ENCODE peak calls at places on chromosome 4, in six cellular contexts. I is HS-27A; K is non-pigmented ciliary epithelial cell; E is foreskin keratinocyte; M is activated naive CD4-positive, alpha-beta T cell treated with anti-CD3 and anti-CD28 coated beads, Interleukin-2, amount 10 ng/mL, durations not matched to agents 7 days and 5 days; Z is NCI-H1092 treated with DMSO at 0.1 percent for 48 hours. T is an unnamed sample.

GRCh38 chr4:79212311-79212710 is 113.5 kb downstream of the NAA11 start:
- DNase-seq in K (no peak), E (no peak), I (no peak), Z (no peak), M (no peak), T (no peak)

GRCh38 chr4:33255507-33255906 is 2535.3 kb downstream of the PCDH7 start:
- DNase-seq in K (no peak), M (no peak), E (no peak), I (no peak), Z (no peak), T (no peak)

GRCh38 chr4:32560306-32560705 is 1840.1 kb downstream of the PCDH7 start:
- DNase-seq in E (no peak), Z (peak; percentile 49), K (peak; percentile 34), M (no peak), I (no peak), T (peak; percentile 8)

GRCh38 chr4:135418353-135418752 is 1216.8 kb upstream of the PABPC4L start:
- DNase-seq in I (peak; percentile 24), K (no peak), E (no peak), Z (peak; percentile 2), M (no peak), T (no peak)

GRCh38 chr4:151998723-151999122 is 237.9 kb upstream of the GATB start:
- DNase-seq in M (no peak), Z (no peak), I (no peak), E (no peak), K (no peak), T (no peak)

GRCh38 chr4:132709024-132709423 is 440.1 kb upstream of the PCDH10 start:
- DNase-seq in I (no peak), M (no peak), K (no peak), E (no peak), Z (no peak), T (no peak)

GRCh38 chr4:184826315-184827266 is 823 bp upstream of the ACSL1 start:
- DNase-seq in K (no peak), Z (peak; percentile 76), E (no peak), I (no peak), M (peak; percentile 69), T (peak; percentile 28)

GRCh38 chr4:174648859-174649258 is 126.6 kb upstream of the HPGD start:
- DNase-seq in I (no peak), K (no peak), Z (no peak), M (no peak), E (no peak), T (no peak)

GRCh38 chr4:81031389-81032173 is 1.1 kb downstream of the BMP3 start:
- DNase-seq in K (no peak), I (no peak), M (no peak), Z (no peak), E (no peak), T (peak; percentile 34)

GRCh38 chr4:82500830-82501229 is 61.0 kb downstream of the TMEM150C start:
- DNase-seq in K (no peak), Z (peak; percentile 99), I (no peak), M (no peak), E (no peak), T (peak; percentile 64)

GRCh38 chr4:10093801-10094552 is 22.6 kb downstream of the WDR1 start:
- DNase-seq in Z (no peak), K (peak; percentile 92), I (peak; percentile 82), M (peak; percentile 55), E (no peak), T (no peak)

GRCh38 chr4:120865985-120866384 is 56.5 kb downstream of the PRDM5 start:
- DNase-seq in Z (no peak), E (peak; percentile 54), I (no peak), K (peak; percentile 10), M (no peak), T (peak; percentile 62)

GRCh38 chr4:24912252-24913098 is at the start of gene CCDC149:
- DNase-seq in K (no peak), I (no peak), Z (peak; percentile 77), M (peak; percentile 22), E (no peak), T (peak; percentile 82)

GRCh38 chr4:141654098-141654497 is 17.7 kb downstream of the IL15 start:
- DNase-seq in K (no peak), M (no peak), E (no peak), Z (no peak), I (no peak), T (no peak)

GRCh38 chr4:154527308-154527707 is 22.9 kb downstream of the PLRG1 start:
- DNase-seq in I (no peak), E (no peak), M (no peak), K (no peak), Z (no peak), T (no peak)

GRCh38 chr4:130486841-130487240 is 1390.9 kb downstream of the C4orf33 start:
- DNase-seq in M (no peak), Z (no peak), I (no peak), E (peak; percentile 12), K (no peak), T (no peak)

GRCh38 chr4:114839986-114840385 is 241.4 kb downstream of the UGT8 start:
- DNase-seq in K (no peak), E (no peak), M (no peak), Z (no peak), I (no peak), T (no peak)

GRCh38 chr4:66574145-66574978 is 904.1 kb upstream of the EPHA5 start:
- DNase-seq in M (no peak), Z (no peak), E (peak; percentile 58), I (no peak), K (peak; percentile 58), T (peak; percentile 87)

GRCh38 chr4:102675142-102675541 is 85.6 kb downstream of the MANBA start:
- DNase-seq in I (no peak), M (no peak), E (no peak), K (peak; percentile 51), Z (no peak), T (no peak)

GRCh38 chr4:109816082-109816442 is 500 bp downstream of the GAR1 start:
- DNase-seq in Z (no peak), E (no peak), K (no peak), M (peak; percentile 73), I (no peak), T (no peak)

GRCh38 chr4:163263601-163264000 is 68.8 kb downstream of the NPY1R start:
- DNase-seq in E (no peak), Z (no peak), M (no peak), K (no peak), I (no peak), T (no peak)

GRCh38 chr4:82388405-82388804 is 14.6 kb upstream of the HNRNPD start:
- DNase-seq in K (no peak), Z (no peak), E (no peak), I (no peak), M (no peak), T (no peak)

GRCh38 chr4:184792950-184793555 is 32.7 kb downstream of the ACSL1 start:
- DNase-seq in M (peak; percentile 32), E (peak; percentile 81), K (peak; percentile 92), I (peak; percentile 19), Z (no peak), T (no peak)

GRCh38 chr4:2788101-2788500 is 4.8 kb upstream of the SH3BP2 start:
- DNase-seq in M (no peak), Z (no peak), K (no peak), E (no peak), I (no peak), T (no peak)

GRCh38 chr4:31391976-31392375 is 671.8 kb downstream of the PCDH7 start:
- DNase-seq in M (no peak), E (no peak), I (no peak), Z (no peak), K (no peak), T (no peak)

GRCh38 chr4:77240469-77241066 is 83.6 kb downstream of the CCNG2 start:
- DNase-seq in K (no peak), E (no peak), Z (peak; percentile 39), M (peak; percentile 74), I (peak; percentile 24), T (peak; percentile 10)

GRCh38 chr4:3397128-3397527 is 44.6 kb upstream of the HGFAC start:
- DNase-seq in M (no peak), K (no peak), E (no peak), Z (no peak), I (no peak), T (no peak)

GRCh38 chr4:8594097-8595038 is 1.8 kb downstream of the CPZ start:
- DNase-seq in Z (peak; percentile 45), E (no peak), K (peak; percentile 18), I (peak; percentile 47), M (peak; percentile 38), T (peak; percentile 38)

GRCh38 chr4:15043226-15043625 is 40.9 kb downstream of the CPEB2 start:
- DNase-seq in K (no peak), Z (no peak), E (no peak), I (no peak), M (no peak), T (no peak)

GRCh38 chr4:52931238-52931637 is 69.1 kb downstream of the RASL11B start:
- DNase-seq in I (no peak), Z (no peak), M (no peak), E (no peak), K (no peak), T (no peak)

GRCh38 chr4:123452585-123452984 is 56.0 kb downstream of the SPRY1 start:
- DNase-seq in E (peak; percentile 79), I (peak; percentile 31), M (no peak), Z (peak; percentile 55), K (peak; percentile 71), T (peak; percentile 23)

GRCh38 chr4:2790583-2791517 is 2.0 kb upstream of the SH3BP2 start:
- DNase-seq in K (no peak), Z (no peak), E (no peak), M (peak; percentile 20), I (no peak), T (no peak)

GRCh38 chr4:165410214-165410613 is 31.4 kb downstream of the CPE start:
- DNase-seq in M (no peak), K (no peak), I (no peak), Z (no peak), E (no peak), T (no peak)

GRCh38 chr4:165088366-165088765 is 24.3 kb downstream of the TMEM192 start:
- DNase-seq in K (no peak), M (no peak), Z (no peak), E (no peak), I (no peak), T (no peak)

GRCh38 chr4:25299476-25300203 is 12.9 kb upstream of the ZCCHC4 start:
- DNase-seq in M (no peak), Z (no peak), E (peak; percentile 39), I (no peak), K (no peak), T (no peak)